ENCODE peak calls at places on chromosomes 12 and 14, in seven cellular contexts. One of them, this sample, is unnamed.

GRCh38 chr12:9335867-9336266 is 127.7 kb upstream of the PZP start:
- DNase-seq in HCT116: no peak
- DNase-seq in gastrocnemius medialis: no peak
- DNase-seq in A549: no peak
- DNase-seq in breast epithelium: no peak
- DNase-seq in body of pancreas: no peak
- DNase-seq in spleen: no peak
- DNase-seq in this sample: no peak

GRCh38 chr12:114657597-114657920 is 26.4 kb downstream of the TBX3 start:
- DNase-seq in HCT116: no peak
- DNase-seq in gastrocnemius medialis: no peak
- DNase-seq in A549: no peak
- DNase-seq in breast epithelium: no peak
- DNase-seq in body of pancreas: no peak
- DNase-seq in spleen: no peak
- DNase-seq in this sample: no peak

GRCh38 chr14:91327201-91327600 is 82.7 kb upstream of the GPR68 start:
- DNase-seq in HCT116: no peak
- DNase-seq in gastrocnemius medialis: no peak
- DNase-seq in A549: no peak
- DNase-seq in breast epithelium: no peak
- DNase-seq in body of pancreas: no peak
- DNase-seq in spleen: peak
- DNase-seq in this sample: no peak

GRCh38 chr14:94387051-94388026 is 1.1 kb downstream of the SERPINA1 start:
- DNase-seq in HCT116: no peak
- DNase-seq in gastrocnemius medialis: no peak
- DNase-seq in A549: no peak
- DNase-seq in breast epithelium: no peak
- DNase-seq in body of pancreas: no peak
- DNase-seq in spleen: no peak
- DNase-seq in this sample: no peak

GRCh38 chr14:50977863-50978520 is 33.7 kb upstream of the PYGL start:
- DNase-seq in HCT116: no peak
- DNase-seq in gastrocnemius medialis: no peak
- DNase-seq in A549: no peak
- DNase-seq in breast epithelium: no peak
- DNase-seq in body of pancreas: no peak
- DNase-seq in spleen: peak
- DNase-seq in this sample: no peak

GRCh38 chr12:104709692-104710435 is 248.2 kb downstream of the SLC41A2 start:
- DNase-seq in HCT116: no peak
- DNase-seq in gastrocnemius medialis: no peak
- DNase-seq in A549: no peak
- DNase-seq in breast epithelium: no peak
- DNase-seq in body of pancreas: no peak
- DNase-seq in spleen: no peak
- DNase-seq in this sample: no peak

GRCh38 chr12:4911316-4911994 is 1.8 kb downstream of the KCNA1 start:
- DNase-seq in HCT116: no peak
- DNase-seq in gastrocnemius medialis: no peak
- DNase-seq in A549: no peak
- DNase-seq in breast epithelium: no peak
- DNase-seq in body of pancreas: no peak
- DNase-seq in spleen: no peak
- DNase-seq in this sample: no peak

GRCh38 chr12:98516184-98516873 is 939 bp downstream of the TMPO start:
- DNase-seq in HCT116: peak
- DNase-seq in gastrocnemius medialis: peak
- DNase-seq in A549: peak
- DNase-seq in breast epithelium: peak
- DNase-seq in body of pancreas: peak
- DNase-seq in spleen: peak
- DNase-seq in this sample: peak

GRCh38 chr12:79883216-79883615 is 51.7 kb downstream of the PPP1R12A start:
- DNase-seq in HCT116: no peak
- DNase-seq in gastrocnemius medialis: no peak
- DNase-seq in A549: no peak
- DNase-seq in breast epithelium: no peak
- DNase-seq in body of pancreas: no peak
- DNase-seq in spleen: no peak
- DNase-seq in this sample: no peak

GRCh38 chr14:104753528-104754212 is 723 bp downstream of the SIVA1 start:
- DNase-seq in HCT116: no peak
- DNase-seq in gastrocnemius medialis: no peak
- DNase-seq in A549: no peak
- DNase-seq in breast epithelium: no peak
- DNase-seq in body of pancreas: no peak
- DNase-seq in spleen: no peak
- DNase-seq in this sample: no peak

GRCh38 chr12:53624453-53624852 is 1.7 kb downstream of the ATF7 start:
- DNase-seq in HCT116: no peak
- DNase-seq in gastrocnemius medialis: no peak
- DNase-seq in A549: no peak
- DNase-seq in breast epithelium: no peak
- DNase-seq in body of pancreas: no peak
- DNase-seq in spleen: no peak
- DNase-seq in this sample: no peak

GRCh38 chr12:108823804-108824203 is 33.6 kb downstream of the SSH1 start:
- DNase-seq in HCT116: no peak
- DNase-seq in gastrocnemius medialis: no peak
- DNase-seq in A549: no peak
- DNase-seq in breast epithelium: no peak
- DNase-seq in body of pancreas: no peak
- DNase-seq in spleen: peak
- DNase-seq in this sample: no peak
- TF ChIP-seq POLR2A in HCT116: no peak
- TF ChIP-seq POLR2A in gastrocnemius medialis: no peak
- TF ChIP-seq POLR2A in A549: no peak
- TF ChIP-seq POLR2A in breast epithelium: no peak
- TF ChIP-seq POLR2A in body of pancreas: no peak
- TF ChIP-seq POLR2A in spleen: no peak
- TF ChIP-seq POLR2A in this sample: no peak

GRCh38 chr12:94427520-94428381 is 31.9 kb downstream of the CEP83 start:
- DNase-seq in HCT116: no peak
- DNase-seq in gastrocnemius medialis: peak
- DNase-seq in A549: no peak
- DNase-seq in breast epithelium: no peak
- DNase-seq in body of pancreas: peak
- DNase-seq in spleen: no peak
- DNase-seq in this sample: no peak
- H3K27ac ChIP-seq in HCT116: no peak
- H3K27ac ChIP-seq in gastrocnemius medialis: peak
- H3K27ac ChIP-seq in A549: no peak
- H3K27ac ChIP-seq in breast epithelium: peak
- H3K27ac ChIP-seq in body of pancreas: no peak
- H3K27ac ChIP-seq in spleen: no peak
- H3K27ac ChIP-seq in this sample: no peak

GRCh38 chr12:25482637-25483036 is 70.4 kb downstream of the LMNTD1 start:
- DNase-seq in HCT116: no peak
- DNase-seq in gastrocnemius medialis: no peak
- DNase-seq in A549: no peak
- DNase-seq in breast epithelium: no peak
- DNase-seq in body of pancreas: no peak
- DNase-seq in spleen: no peak
- DNase-seq in this sample: no peak
- TF ChIP-seq POLR2A in HCT116: no peak
- TF ChIP-seq POLR2A in gastrocnemius medialis: no peak
- TF ChIP-seq POLR2A in A549: no peak
- TF ChIP-seq POLR2A in breast epithelium: no peak
- TF ChIP-seq POLR2A in body of pancreas: no peak
- TF ChIP-seq POLR2A in spleen: no peak
- TF ChIP-seq POLR2A in this sample: no peak

GRCh38 chr14:59160492-59160891 is 28.0 kb upstream of the DAAM1 start:
- DNase-seq in HCT116: no peak
- DNase-seq in gastrocnemius medialis: no peak
- DNase-seq in A549: no peak
- DNase-seq in breast epithelium: no peak
- DNase-seq in body of pancreas: no peak
- DNase-seq in spleen: no peak
- DNase-seq in this sample: no peak

GRCh38 chr14:59150990-59151389 is 37.5 kb upstream of the DAAM1 start:
- DNase-seq in HCT116: no peak
- DNase-seq in gastrocnemius medialis: no peak
- DNase-seq in A549: no peak
- DNase-seq in breast epithelium: no peak
- DNase-seq in body of pancreas: no peak
- DNase-seq in spleen: no peak
- DNase-seq in this sample: no peak

GRCh38 chr14:59159169-59159568 is 29.3 kb upstream of the DAAM1 start:
- DNase-seq in HCT116: no peak
- DNase-seq in gastrocnemius medialis: no peak
- DNase-seq in A549: no peak
- DNase-seq in breast epithelium: no peak
- DNase-seq in body of pancreas: no peak
- DNase-seq in spleen: no peak
- DNase-seq in this sample: no peak

GRCh38 chr14:59154383-59154782 is 34.1 kb upstream of the DAAM1 start:
- DNase-seq in HCT116: no peak
- DNase-seq in gastrocnemius medialis: no peak
- DNase-seq in A549: no peak
- DNase-seq in breast epithelium: no peak
- DNase-seq in body of pancreas: no peak
- DNase-seq in spleen: no peak
- DNase-seq in this sample: no peak

DNA sequence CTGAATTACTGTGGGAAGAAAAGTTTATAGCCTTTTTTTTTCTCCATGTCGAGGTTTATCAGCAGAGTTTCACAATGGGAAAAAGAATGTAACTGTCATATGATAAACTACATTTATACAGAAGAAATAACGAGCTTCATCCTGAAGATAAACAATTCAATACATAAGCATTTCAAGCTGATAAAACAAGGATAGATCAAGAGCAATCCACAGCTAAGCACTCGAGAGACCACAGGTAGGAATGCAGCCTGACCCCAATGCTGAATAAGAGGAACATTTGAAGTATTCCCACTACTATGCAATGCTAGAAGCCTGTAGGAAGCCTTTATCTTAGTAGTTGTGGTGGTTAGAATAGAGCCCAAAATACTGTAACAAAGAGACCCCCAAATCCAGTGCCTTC is 32.6 kb upstream of the DAAM1 start:
- DNase-seq in HCT116: no peak
- DNase-seq in gastrocnemius medialis: no peak
- DNase-seq in A549: no peak
- DNase-seq in breast epithelium: no peak
- DNase-seq in body of pancreas: no peak
- DNase-seq in spleen: no peak
- DNase-seq in this sample: no peak
- H3K27ac ChIP-seq in HCT116: no peak
- H3K27ac ChIP-seq in gastrocnemius medialis: no peak
- H3K27ac ChIP-seq in A549: no peak
- H3K27ac ChIP-seq in breast epithelium: no peak
- H3K27ac ChIP-seq in body of pancreas: no peak
- H3K27ac ChIP-seq in spleen: no peak
- H3K27ac ChIP-seq in this sample: no peak

GRCh38 chr14:53613404-53614253 is 343.0 kb downstream of the BMP4 start:
- DNase-seq in HCT116: peak
- DNase-seq in gastrocnemius medialis: no peak
- DNase-seq in A549: peak
- DNase-seq in breast epithelium: no peak
- DNase-seq in body of pancreas: peak
- DNase-seq in spleen: peak
- DNase-seq in this sample: no peak
- TF ChIP-seq POLR2A in HCT116: no peak
- TF ChIP-seq POLR2A in gastrocnemius medialis: no peak
- TF ChIP-seq POLR2A in A549: no peak
- TF ChIP-seq POLR2A in breast epithelium: no peak
- TF ChIP-seq POLR2A in body of pancreas: peak
- TF ChIP-seq POLR2A in spleen: no peak
- TF ChIP-seq POLR2A in this sample: no peak

This sample was measured in tibial nerve.